ENCODE peak calls at places on chromosomes 4 and X, in ten cellular contexts. One of them, this sample, is unnamed.

GRCh38 chr4:69823481-69824186 is 36.3 kb downstream of the SULT1E1 start:
- DNase-seq in Peyer's patch: no peak
- DNase-seq in MG63: peak
- DNase-seq in uterus: no peak
- DNase-seq in CD4-positive, CD25-positive, alpha-beta regulatory T cell: peak
- DNase-seq in NCI-H1417: peak
- DNase-seq in AG04449: no peak
- DNase-seq in nucleus accumbens: no peak
- DNase-seq in sciatic nerve: no peak
- DNase-seq in H54: no peak
- DNase-seq in this sample: no peak

GRCh38 chrX:110383414-110383813 is 24.8 kb downstream of the RTL9 start:
- DNase-seq in Peyer's patch: no peak
- DNase-seq in MG63: no peak
- DNase-seq in uterus: no peak
- DNase-seq in CD4-positive, CD25-positive, alpha-beta regulatory T cell: no peak
- DNase-seq in NCI-H1417: no peak
- DNase-seq in AG04449: peak
- DNase-seq in nucleus accumbens: no peak
- DNase-seq in sciatic nerve: no peak
- DNase-seq in H54: no peak
- DNase-seq in this sample: no peak

GRCh38 chrX:135522132-135522530 is 1.7 kb downstream of the INTS6L start:
- DNase-seq in Peyer's patch: no peak
- DNase-seq in MG63: no peak
- DNase-seq in uterus: no peak
- DNase-seq in CD4-positive, CD25-positive, alpha-beta regulatory T cell: no peak
- DNase-seq in NCI-H1417: no peak
- DNase-seq in AG04449: no peak
- DNase-seq in nucleus accumbens: no peak
- DNase-seq in sciatic nerve: no peak
- DNase-seq in H54: no peak
- DNase-seq in this sample: no peak

GRCh38 chr4:165756831-165757230 is 116.2 kb upstream of the TLL1 start:
- DNase-seq in Peyer's patch: no peak
- DNase-seq in MG63: no peak
- DNase-seq in uterus: no peak
- DNase-seq in CD4-positive, CD25-positive, alpha-beta regulatory T cell: no peak
- DNase-seq in NCI-H1417: no peak
- DNase-seq in AG04449: no peak
- DNase-seq in nucleus accumbens: no peak
- DNase-seq in sciatic nerve: no peak
- DNase-seq in H54: no peak
- DNase-seq in this sample: no peak

GRCh38 chr4:138275946-138276621 is 33.9 kb upstream of the SLC7A11 start:
- DNase-seq in Peyer's patch: no peak
- DNase-seq in MG63: peak
- DNase-seq in uterus: no peak
- DNase-seq in CD4-positive, CD25-positive, alpha-beta regulatory T cell: no peak
- DNase-seq in NCI-H1417: no peak
- DNase-seq in AG04449: peak
- DNase-seq in nucleus accumbens: no peak
- DNase-seq in sciatic nerve: no peak
- DNase-seq in H54: peak
- DNase-seq in this sample: no peak

GRCh38 chr4:122776916-122777315 is 44.4 kb downstream of the BBS12 start:
- DNase-seq in Peyer's patch: no peak
- DNase-seq in MG63: no peak
- DNase-seq in uterus: no peak
- DNase-seq in CD4-positive, CD25-positive, alpha-beta regulatory T cell: no peak
- DNase-seq in NCI-H1417: peak
- DNase-seq in AG04449: no peak
- DNase-seq in nucleus accumbens: no peak
- DNase-seq in sciatic nerve: no peak
- DNase-seq in H54: no peak
- DNase-seq in this sample: no peak

GRCh38 chr4:120353235-120353634 is 286.6 kb upstream of the MAD2L1 start:
- DNase-seq in Peyer's patch: no peak
- DNase-seq in MG63: no peak
- DNase-seq in uterus: no peak
- DNase-seq in CD4-positive, CD25-positive, alpha-beta regulatory T cell: no peak
- DNase-seq in NCI-H1417: no peak
- DNase-seq in AG04449: no peak
- DNase-seq in nucleus accumbens: no peak
- DNase-seq in sciatic nerve: no peak
- DNase-seq in H54: no peak
- DNase-seq in this sample: no peak

GRCh38 chr4:5452156-5452555 is 256.2 kb downstream of the EVC2 start:
- DNase-seq in Peyer's patch: no peak
- DNase-seq in MG63: no peak
- DNase-seq in uterus: no peak
- DNase-seq in CD4-positive, CD25-positive, alpha-beta regulatory T cell: no peak
- DNase-seq in NCI-H1417: no peak
- DNase-seq in AG04449: no peak
- DNase-seq in nucleus accumbens: no peak
- DNase-seq in sciatic nerve: no peak
- DNase-seq in H54: no peak
- DNase-seq in this sample: no peak

GRCh38 chr4:152778656-152779512 is 646 bp downstream of the TIGD4 start:
- DNase-seq in Peyer's patch: peak
- DNase-seq in MG63: no peak
- DNase-seq in uterus: no peak
- DNase-seq in CD4-positive, CD25-positive, alpha-beta regulatory T cell: no peak
- DNase-seq in NCI-H1417: peak
- DNase-seq in AG04449: no peak
- DNase-seq in nucleus accumbens: no peak
- DNase-seq in sciatic nerve: no peak
- DNase-seq in H54: peak
- DNase-seq in this sample: no peak